ENCODE peak calls at places on chromosomes 2 and 18, in nine cellular contexts. S is GM12865, I is foreskin keratinocyte, K is heart right ventricle, D is osteocyte, G is AG10803, R is BE2C, C is Peyer's patch, U is hepatocyte. F is an unnamed sample.

GRCh38 chr2:215572341-215572848 is 136.5 kb upstream of the FN1 start:
- DNase-seq in S (no peak), I (no peak), K (no peak), D (no peak), G (no peak), R (no peak), C (no peak), U (no peak), F (no peak)

GRCh38 chr2:140308706-140309105 is 1528.5 kb upstream of the NXPH2 start:
- DNase-seq in S (no peak), I (peak), K (no peak), D (no peak), G (no peak), R (no peak), C (no peak), U (no peak), F (no peak)

GRCh38 chr2:66370824-66371223 is 64.1 kb upstream of the MEIS1 start:
- DNase-seq in S (no peak), I (peak), K (no peak), D (no peak), G (no peak), R (no peak), C (no peak), U (no peak), F (no peak)

GRCh38 chr2:12363138-12363537 is 353.6 kb upstream of the TRIB2 start:
- DNase-seq in S (no peak), I (no peak), K (no peak), D (no peak), G (no peak), R (no peak), C (no peak), U (peak), F (no peak)

GRCh38 chr2:240213226-240213475 is 72.7 kb upstream of the OTOS start:
- DNase-seq in S (no peak), I (no peak), K (no peak), D (no peak), G (no peak), R (no peak), C (no peak), U (no peak), F (no peak)

GRCh38 chr2:24317491-24317920 is 42.8 kb downstream of the ITSN2 start:
- DNase-seq in S (no peak), I (no peak), K (peak), D (no peak), G (peak), R (peak), C (no peak), U (no peak), F (no peak)

GRCh38 chr18:54239091-54239490 is 14.6 kb upstream of the MBD2 start:
- DNase-seq in S (no peak), I (no peak), K (no peak), D (no peak), G (no peak), R (no peak), C (no peak), U (no peak), F (no peak)

GRCh38 chr2:235413084-235413483 is 80.8 kb upstream of the AGAP1 start:
- DNase-seq in S (no peak), I (no peak), K (no peak), D (no peak), G (no peak), R (no peak), C (no peak), U (no peak), F (no peak)

GRCh38 chr18:42137671-42138375 is 182.8 kb downstream of the PIK3C3 start:
- DNase-seq in S (no peak), I (no peak), K (no peak), D (no peak), G (no peak), R (no peak), C (no peak), U (no peak), F (no peak)

GRCh38 chr2:210713122-210713521 is 156.7 kb downstream of the CPS1 start:
- DNase-seq in S (no peak), I (no peak), K (no peak), D (no peak), G (no peak), R (no peak), C (no peak), U (no peak), F (no peak)

GRCh38 chr2:75833386-75833785 is 122.7 kb upstream of the GCFC2 start:
- DNase-seq in S (no peak), I (peak), K (no peak), D (no peak), G (no peak), R (no peak), C (no peak), U (no peak), F (no peak)

GRCh38 chr18:71130351-71130750 is 841.5 kb downstream of the SOCS6 start:
- DNase-seq in S (no peak), I (no peak), K (no peak), D (no peak), G (no peak), R (no peak), C (no peak), U (no peak), F (no peak)

GRCh38 chr2:241853651-241854341 is 4.9 kb downstream of the PDCD1 start:
- DNase-seq in S (no peak), I (no peak), K (peak), D (no peak), G (no peak), R (peak), C (no peak), U (no peak), F (peak)

GRCh38 chr2:96739633-96740428 is at the start of gene LMAN2L:
- DNase-seq in S (peak), I (peak), K (peak), D (peak), G (peak), R (peak), C (peak), U (peak), F (peak)
- TF ChIP-seq CTCF in S (no peak), I (peak), K (no peak), D (no peak), G (no peak), R (no peak), C (no peak), U (no peak), F (no peak)

DNA sequence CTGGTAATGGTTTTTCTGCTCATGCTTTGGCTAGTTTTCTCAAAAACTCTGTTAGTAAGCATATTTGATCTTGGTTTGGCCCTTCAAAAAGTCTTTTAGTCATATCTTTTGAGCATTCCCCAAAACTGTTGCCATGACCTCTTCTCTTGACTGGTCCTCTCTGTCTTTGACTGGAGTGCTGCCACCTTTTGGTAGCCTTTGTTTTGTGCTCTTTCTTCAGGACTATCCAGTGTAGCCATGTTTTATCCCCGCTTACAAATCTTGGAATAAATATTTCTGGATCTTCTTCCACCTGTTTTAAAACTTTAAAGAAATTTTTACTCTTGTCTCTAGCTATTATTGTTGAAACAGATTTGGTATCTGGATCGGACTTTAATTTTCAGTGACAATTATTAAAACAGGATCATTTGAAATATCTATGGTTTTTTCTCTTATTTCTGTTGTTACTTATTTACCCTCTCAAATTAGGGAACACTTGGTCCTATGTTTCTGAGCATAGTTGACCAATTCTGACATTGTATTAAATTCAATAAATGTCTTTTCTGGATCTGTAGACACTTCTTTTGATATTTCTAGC is 965 bp upstream of the ELOA2 start:
- DNase-seq in S (peak), I (peak), K (no peak), D (no peak), G (peak), R (peak), C (no peak), U (peak), F (peak)
- TF ChIP-seq CTCF in S (peak), I (peak), K (peak), D (peak), G (peak), R (peak), C (no peak), U (peak), F (peak)

GRCh38 chr2:31268344-31268743 is 34.4 kb downstream of the EHD3 start:
- DNase-seq in S (no peak), I (no peak), K (no peak), D (no peak), G (no peak), R (no peak), C (no peak), U (no peak), F (no peak)
- TF ChIP-seq CTCF in S (no peak), I (no peak), K (no peak), D (no peak), G (no peak), R (no peak), C (no peak), U (no peak), F (no peak)

GRCh38 chr18:58901143-58901542 is 36.5 kb downstream of the ZNF532 start:
- DNase-seq in S (no peak), I (no peak), K (no peak), D (no peak), G (no peak), R (no peak), C (no peak), U (no peak), F (no peak)

GRCh38 chr18:58903533-58903932 is 38.9 kb downstream of the ZNF532 start:
- DNase-seq in S (no peak), I (no peak), K (no peak), D (no peak), G (no peak), R (no peak), C (no peak), U (no peak), F (no peak)

GRCh38 chr18:58900015-58900649 is 35.5 kb downstream of the ZNF532 start:
- DNase-seq in S (no peak), I (no peak), K (peak), D (no peak), G (no peak), R (no peak), C (no peak), U (no peak), F (no peak)

GRCh38 chr18:58898427-58898826 is 33.8 kb downstream of the ZNF532 start:
- DNase-seq in S (no peak), I (no peak), K (no peak), D (no peak), G (no peak), R (no peak), C (no peak), U (no peak), F (no peak)

DNA sequence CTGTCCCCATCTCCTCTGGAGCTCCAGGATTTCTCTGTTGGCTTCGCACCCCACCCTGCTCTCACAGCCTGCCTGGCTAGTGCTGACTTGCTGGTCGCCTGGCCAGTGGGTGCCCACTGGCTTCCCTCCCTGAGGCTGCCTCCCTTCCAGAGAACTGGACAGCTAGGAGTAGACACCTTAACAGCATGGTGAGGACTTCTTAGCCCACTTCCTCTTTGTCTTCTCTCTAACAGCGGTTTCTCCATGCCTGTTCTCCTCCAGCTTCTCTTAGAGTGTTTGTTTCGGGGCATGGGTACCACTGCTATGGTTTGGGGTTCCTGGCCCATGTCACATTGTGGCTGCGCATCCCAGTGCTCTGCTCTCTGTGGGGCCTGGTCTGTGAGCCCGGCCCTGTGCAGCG is 37.1 kb downstream of the ZNF532 start:
- DNase-seq in S (no peak), I (no peak), K (no peak), D (no peak), G (no peak), R (no peak), C (no peak), U (no peak), F (no peak)
- TF ChIP-seq CTCF in S (no peak), I (no peak), K (no peak), D (no peak), G (no peak), R (no peak), C (no peak), U (no peak), F (no peak)

F was measured in activated CD8-positive, alpha-beta T cell treated with anti-CD3 and anti-CD28 coated beads for 36 hours.